ENCODE peak calls at places on chromosome 10, in seven cellular contexts. I is GM04504, Y is amniotic epithelial cell, V is GOT3, Q is C1 segment of cervical spinal cord, T is hippocampal formation, K is heart left ventricle. U is an unnamed sample.

GRCh38 chr10:128431997-128432396 is 305.8 kb upstream of the MKI67 start:
- DNase-seq in K (no peak), T (no peak), I (no peak), V (no peak), Q (no peak), Y (no peak), U (no peak)

GRCh38 chr10:77804371-77804770 is 122.2 kb downstream of the DLG5 start:
- DNase-seq in Y (no peak), T (no peak), K (no peak), V (no peak), Q (no peak), I (no peak), U (no peak)

GRCh38 chr10:110872145-110872983 is 636 bp downstream of the PDCD4 start:
- DNase-seq in V (no peak), T (peak; percentile 52), I (no peak), Q (peak; percentile 70), K (peak; percentile 73), Y (peak; percentile 92), U (no peak)

GRCh38 chr10:101145750-101146391 is 14.8 kb downstream of the TLX1 start:
- DNase-seq in T (no peak), V (no peak), Q (no peak), Y (no peak), K (no peak), I (no peak), U (no peak)

GRCh38 chr10:87053121-87053520 is 33.0 kb downstream of the FAM25A start:
- DNase-seq in V (no peak), I (no peak), Q (peak; percentile 11), Y (no peak), T (peak; percentile 85), K (peak; percentile 36), U (no peak)

GRCh38 chr10:80144302-80145131 is 12.0 kb downstream of the PLAC9 start:
- DNase-seq in K (no peak), T (no peak), Y (no peak), Q (no peak), V (no peak), I (no peak), U (no peak)

GRCh38 chr10:114767101-114767588 is 54.4 kb upstream of the FHIP2A start:
- DNase-seq in T (no peak), Y (peak; percentile 24), V (no peak), I (peak; percentile 29), Q (no peak), K (no peak), U (no peak)

GRCh38 chr10:29414501-29414900 is 125.6 kb downstream of the LYZL1 start:
- DNase-seq in Y (no peak), T (no peak), K (no peak), V (no peak), Q (no peak), I (no peak), U (no peak)

GRCh38 chr10:27100800-27101347 is 580 bp upstream of the ANKRD26 start:
- DNase-seq in T (no peak), V (no peak), I (no peak), Q (no peak), K (no peak), Y (no peak), U (no peak)

GRCh38 chr10:124612611-124613498 is 131.3 kb downstream of the FAM53B start:
- DNase-seq in Q (no peak), I (peak; percentile 4), K (no peak), T (no peak), Y (peak; percentile 52), V (no peak), U (no peak)